ENCODE peak calls at places on chromosomes 11 and 22, in seven cellular contexts. Z is epithelial cell of esophagus, B is A549, A is testis, I is progenitor cell of endocrine pancreas, S is MCF 10A, W is breast epithelium. U is an unnamed sample.

GRCh38 chr11:116736763-116737162 is 36.0 kb downstream of the BUD13 start:
- DNase-seq in Z (no peak), B (peak), A (no peak), I (no peak), S (peak), W (no peak), U (no peak)

GRCh38 chr11:130644187-130644586 is 195.7 kb downstream of the ADAMTS15 start:
- DNase-seq in Z (no peak), B (no peak), A (no peak), I (no peak), S (no peak), W (no peak), U (no peak)

GRCh38 chr22:36191106-36191836 is 10.3 kb downstream of the APOL4 start:
- DNase-seq in Z (no peak), B (no peak), A (peak), I (no peak), S (no peak), W (no peak), U (no peak)

GRCh38 chr11:11442791-11443190 is 89.7 kb upstream of the CSNK2A3 start:
- DNase-seq in Z (no peak), B (no peak), A (peak), I (no peak), S (no peak), W (no peak), U (no peak)

GRCh38 chr11:75344761-75345454 is 6.6 kb downstream of the ARRB1 start:
- DNase-seq in Z (no peak), B (no peak), A (no peak), I (no peak), S (no peak), W (no peak), U (no peak)

GRCh38 chr11:78170874-78171549 is 17.4 kb downstream of the KCTD21 start:
- DNase-seq in Z (no peak), B (no peak), A (no peak), I (no peak), S (no peak), W (no peak), U (no peak)

GRCh38 chr11:70167723-70168404 is 35.2 kb upstream of the FADD start:
- DNase-seq in Z (peak), B (no peak), A (no peak), I (no peak), S (no peak), W (no peak), U (no peak)

GRCh38 chr11:27174672-27175210 is 134.1 kb downstream of the BBOX1 start:
- DNase-seq in Z (peak), B (no peak), A (no peak), I (no peak), S (no peak), W (no peak), U (no peak)

GRCh38 chr11:116502641-116503061 is 270.1 kb downstream of the BUD13 start:
- DNase-seq in Z (no peak), B (no peak), A (no peak), I (no peak), S (no peak), W (no peak), U (no peak)

GRCh38 chr11:23311986-23312940 is 452.0 kb upstream of the CCDC179 start:
- DNase-seq in Z (peak), B (no peak), A (no peak), I (no peak), S (no peak), W (no peak), U (no peak)

GRCh38 chr11:112157274-112157766 is 6.6 kb downstream of the IL18 start:
- DNase-seq in Z (peak), B (peak), A (peak), I (no peak), S (peak), W (no peak), U (no peak)

GRCh38 chr11:121311373-121311772 is 18.8 kb downstream of the SC5D start:
- DNase-seq in Z (no peak), B (no peak), A (no peak), I (no peak), S (no peak), W (no peak), U (no peak)

GRCh38 chr11:133403900-133404299 is 128.4 kb downstream of the OPCML start:
- DNase-seq in Z (peak), B (no peak), A (peak), I (no peak), S (no peak), W (no peak), U (no peak)

GRCh38 chr11:4453118-4453517 is 4.0 kb downstream of the OR52K2 start:
- DNase-seq in Z (no peak), B (no peak), A (no peak), I (no peak), S (no peak), W (no peak), U (no peak)

GRCh38 chr11:77473001-77473800 is 693 bp downstream of the PAK1 start:
- DNase-seq in Z (peak), B (peak), A (peak), I (peak), S (peak), W (peak), U (no peak)

GRCh38 chr11:20474176-20474950 is 86.8 kb downstream of the PRMT3 start:
- DNase-seq in Z (peak), B (no peak), A (no peak), I (no peak), S (peak), W (no peak), U (no peak)

GRCh38 chr22:49865156-49865555 is 11.5 kb downstream of the ZBED4 start:
- DNase-seq in Z (no peak), B (no peak), A (no peak), I (no peak), S (no peak), W (no peak), U (no peak)

GRCh38 chr11:36465449-36466163 is 44.5 kb downstream of the TRAF6 start:
- DNase-seq in Z (peak), B (no peak), A (no peak), I (no peak), S (no peak), W (no peak), U (no peak)

GRCh38 chr22:20952544-20953341 is 14.3 kb upstream of the AIFM3 start:
- DNase-seq in Z (no peak), B (no peak), A (no peak), I (no peak), S (no peak), W (no peak), U (no peak)

GRCh38 chr11:56066980-56067379 is 26.1 kb upstream of the OR8I2 start:
- DNase-seq in Z (no peak), B (no peak), A (no peak), I (no peak), S (no peak), W (no peak), U (no peak)

GRCh38 chr11:10257478-10257877 is 36.5 kb downstream of the SBF2 start:
- DNase-seq in Z (no peak), B (no peak), A (no peak), I (no peak), S (no peak), W (no peak), U (no peak)

GRCh38 chr11:112248216-112248615 is 12.4 kb downstream of the PLET1 start:
- DNase-seq in Z (peak), B (no peak), A (no peak), I (no peak), S (peak), W (no peak), U (no peak)

GRCh38 chr11:19714387-19715363 is 2.0 kb downstream of the NAV2 start:
- DNase-seq in Z (no peak), B (no peak), A (no peak), I (no peak), S (peak), W (no peak), U (no peak)

GRCh38 chr11:115759622-115760527 is 255.7 kb upstream of the CADM1 start:
- DNase-seq in Z (no peak), B (no peak), A (peak), I (peak), S (no peak), W (no peak), U (no peak)

GRCh38 chr11:40125054-40125453 is 1334.4 kb downstream of the LRRC4C start:
- DNase-seq in Z (no peak), B (no peak), A (peak), I (no peak), S (peak), W (no peak), U (no peak)
- TF ChIP-seq CTCF in Z (no peak), B (no peak), A (peak), I (peak), S (peak), W (no peak), U (no peak)

GRCh38 chr11:86275493-86276370 is 26.3 kb upstream of the HIKESHI start:
- DNase-seq in Z (no peak), B (no peak), A (no peak), I (no peak), S (no peak), W (no peak), U (no peak)
- TF ChIP-seq CTCF in Z (no peak), B (no peak), A (no peak), I (no peak), S (peak), W (no peak), U (no peak)

GRCh38 chr22:39435616-39436015 is 21.2 kb upstream of the MGAT3 start:
- DNase-seq in Z (no peak), B (no peak), A (no peak), I (no peak), S (no peak), W (no peak), U (no peak)
- TF ChIP-seq CTCF in Z (no peak), B (no peak), A (no peak), I (no peak), S (no peak), W (no peak), U (no peak)

GRCh38 chr22:32353840-32354239 is 3.8 kb upstream of the RFPL3 start:
- DNase-seq in Z (no peak), B (no peak), A (no peak), I (no peak), S (no peak), W (no peak), U (no peak)

GRCh38 chr22:32354360-32355351 is 3.0 kb upstream of the RFPL3 start:
- DNase-seq in Z (peak), B (no peak), A (no peak), I (no peak), S (no peak), W (no peak), U (no peak)

GRCh38 chr22:32353292-32353691 is 4.4 kb upstream of the RFPL3 start:
- DNase-seq in Z (no peak), B (no peak), A (no peak), I (no peak), S (no peak), W (no peak), U (no peak)

GRCh38 chr22:32355760-32356159 is 1.9 kb upstream of the RFPL3 start:
- DNase-seq in Z (peak), B (no peak), A (no peak), I (no peak), S (peak), W (no peak), U (no peak)

DNA sequence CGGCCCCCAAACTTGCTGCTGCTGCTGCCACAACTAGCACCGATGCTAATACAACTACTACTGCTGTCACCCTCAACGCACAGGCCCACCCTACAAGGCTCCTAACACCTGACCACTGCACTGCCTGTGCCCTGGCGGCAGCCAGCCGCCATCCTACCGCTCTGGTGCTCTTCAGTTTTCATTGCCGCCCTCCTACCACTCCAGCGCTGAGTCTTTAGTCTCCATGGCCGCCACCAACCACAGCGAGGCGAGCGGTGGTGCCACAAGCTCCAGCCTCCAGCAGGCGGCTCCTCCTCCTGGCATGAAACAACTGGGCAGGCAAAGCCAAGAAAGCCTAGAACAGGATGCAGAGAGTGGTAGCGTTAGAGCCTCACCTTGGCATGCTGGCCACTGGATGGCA is 5.0 kb upstream of the RFPL3 start:
- DNase-seq in Z (no peak), B (no peak), A (no peak), I (no peak), S (no peak), W (no peak), U (no peak)
- TF ChIP-seq CTCF in Z (no peak), B (no peak), A (no peak), I (no peak), S (no peak), W (no peak), U (no peak)

DNA sequence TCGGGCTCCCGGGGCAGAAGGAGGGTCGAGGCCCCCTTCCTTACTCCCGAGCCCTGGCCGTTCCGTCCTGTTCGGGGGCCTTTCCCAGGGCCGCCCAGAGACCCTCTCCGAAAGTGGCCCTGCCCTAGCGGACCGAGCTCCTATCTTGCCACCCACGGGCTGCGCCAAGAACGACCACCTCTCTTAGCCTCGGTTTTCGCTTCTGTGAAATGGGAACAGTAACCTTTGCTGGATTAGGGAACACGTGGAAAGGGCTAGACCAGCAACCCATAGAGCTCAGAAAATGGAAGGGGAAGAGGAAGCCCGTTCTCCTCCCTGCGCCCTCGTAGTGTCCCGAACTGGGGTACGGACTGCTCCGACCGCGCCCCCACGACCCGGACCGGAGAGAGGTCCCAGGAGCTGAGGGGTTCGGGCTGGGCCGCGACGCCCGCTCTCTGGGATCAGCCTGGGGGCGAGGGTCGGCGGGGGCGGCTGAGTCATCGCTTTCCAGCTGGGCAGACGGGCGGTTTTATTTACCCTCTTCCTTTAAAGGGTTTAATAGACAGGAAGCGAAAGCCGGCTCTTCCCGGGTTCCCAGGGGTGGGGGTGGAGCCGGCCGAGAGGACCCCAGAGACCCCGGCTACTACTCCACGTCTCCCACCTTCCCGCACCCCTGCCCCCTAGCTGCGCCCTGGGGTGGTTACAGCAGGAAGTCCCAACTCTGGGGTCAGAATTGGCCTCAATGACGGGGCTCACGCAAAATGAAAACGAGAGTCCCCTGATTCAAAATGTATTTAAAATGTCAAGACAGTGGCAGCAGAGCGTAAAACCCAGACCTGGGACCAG is 872 bp upstream of the PHLDA2 start:
- DNase-seq in Z (peak), B (peak), A (no peak), I (no peak), S (peak), W (peak), U (no peak)
- TF ChIP-seq CTCF in Z (no peak), B (no peak), A (peak), I (no peak), S (no peak), W (no peak), U (no peak)

GRCh38 chr22:38221407-38221806 is 19.6 kb downstream of the MAFF start:
- DNase-seq in Z (no peak), B (no peak), A (no peak), I (no peak), S (no peak), W (no peak), U (no peak)

GRCh38 chr22:38222797-38223119 is 21.0 kb downstream of the MAFF start:
- DNase-seq in Z (peak), B (no peak), A (no peak), I (no peak), S (peak), W (peak), U (no peak)

GRCh38 chr22:38221908-38222796 is 20.4 kb downstream of the MAFF start:
- DNase-seq in Z (no peak), B (no peak), A (no peak), I (no peak), S (no peak), W (no peak), U (no peak)

GRCh38 chr22:38220653-38221386 is 19.0 kb downstream of the MAFF start:
- DNase-seq in Z (no peak), B (no peak), A (no peak), I (no peak), S (no peak), W (no peak), U (no peak)

GRCh38 chr22:38223289-38223960 is 21.6 kb downstream of the MAFF start:
- DNase-seq in Z (no peak), B (no peak), A (no peak), I (no peak), S (no peak), W (no peak), U (no peak)
- TF ChIP-seq CTCF in Z (no peak), B (peak), A (no peak), I (no peak), S (peak), W (peak), U (no peak)

GRCh38 chr22:17858033-17858432 is 83.8 kb upstream of the BID start:
- DNase-seq in Z (peak), B (no peak), A (no peak), I (no peak), S (no peak), W (no peak), U (no peak)

GRCh38 chr22:17851754-17852153 is 77.5 kb upstream of the BID start:
- DNase-seq in Z (no peak), B (no peak), A (no peak), I (no peak), S (no peak), W (no peak), U (no peak)

GRCh38 chr22:17853066-17853465 is 78.8 kb upstream of the BID start:
- DNase-seq in Z (no peak), B (no peak), A (no peak), I (no peak), S (no peak), W (no peak), U (no peak)

GRCh38 chr22:17860220-17860965 is 86.1 kb upstream of the BID start:
- DNase-seq in Z (no peak), B (no peak), A (no peak), I (no peak), S (no peak), W (no peak), U (no peak)

DNA sequence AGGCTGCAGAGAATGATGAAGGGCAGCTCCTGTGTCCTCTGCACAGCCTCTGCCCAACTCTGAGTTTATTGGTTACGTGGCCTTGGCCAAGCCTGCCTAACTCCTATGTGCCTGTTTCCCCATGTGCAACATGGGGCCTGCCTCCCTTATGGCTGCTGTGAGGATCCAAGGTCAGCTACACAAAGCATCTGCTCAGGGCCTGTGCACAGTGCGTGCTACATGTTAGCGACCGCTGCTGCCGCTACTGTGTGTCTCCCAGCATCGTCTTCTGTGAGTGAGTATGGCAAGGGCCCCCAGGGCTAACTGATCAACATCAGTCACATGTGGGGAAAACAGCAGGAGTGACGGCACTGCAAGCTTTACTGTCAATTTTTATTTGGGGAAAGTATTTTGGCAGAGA is 81.6 kb upstream of the BID start:
- DNase-seq in Z (no peak), B (no peak), A (peak), I (no peak), S (no peak), W (no peak), U (no peak)
- TF ChIP-seq CTCF in Z (no peak), B (no peak), A (no peak), I (no peak), S (no peak), W (no peak), U (no peak)

GRCh38 chr22:21981874-21982273 is 713 bp downstream of the TOP3B start:
- DNase-seq in Z (peak), B (no peak), A (no peak), I (no peak), S (no peak), W (no peak), U (no peak)

GRCh38 chr22:21989049-21989448 is 6.5 kb upstream of the TOP3B start:
- DNase-seq in Z (no peak), B (no peak), A (no peak), I (no peak), S (no peak), W (no peak), U (no peak)

GRCh38 chr22:21982338-21982965 is at the start of gene TOP3B:
- DNase-seq in Z (peak), B (peak), A (peak), I (peak), S (peak), W (peak), U (peak)

GRCh38 chr22:21984793-21985192 is 2.2 kb upstream of the TOP3B start:
- DNase-seq in Z (peak), B (no peak), A (peak), I (no peak), S (peak), W (no peak), U (no peak)

DNA sequence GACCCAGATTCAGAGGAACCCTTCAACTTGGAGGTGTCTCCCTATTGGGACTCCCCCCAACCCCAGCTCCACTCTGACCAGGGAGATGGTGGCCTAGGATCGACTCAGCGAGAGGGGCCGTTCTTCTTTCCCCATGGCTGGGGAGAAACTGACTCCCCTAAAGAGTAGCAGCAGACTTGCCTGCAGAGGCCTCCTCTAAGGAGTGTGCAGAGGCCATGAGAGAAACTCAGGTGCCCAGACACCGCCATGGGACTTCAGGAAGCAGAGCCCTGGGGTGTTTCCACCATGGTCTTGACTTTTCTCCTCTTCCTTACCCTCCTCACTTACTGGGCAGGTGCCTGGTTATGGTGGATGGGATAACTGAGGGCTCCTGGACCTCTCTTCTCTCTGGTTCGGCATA is 2.6 kb upstream of the TOP3B start:
- DNase-seq in Z (no peak), B (no peak), A (no peak), I (no peak), S (no peak), W (no peak), U (no peak)
- TF ChIP-seq CTCF in Z (no peak), B (no peak), A (no peak), I (no peak), S (no peak), W (no peak), U (no peak)

U was measured in osteocyte.